ENCODE peak calls at places on chromosome X, in nine cellular contexts. X is anterior cingulate cortex; N is stimulated activated naive CD4-positive, alpha-beta T cell; R is RPMI7951; M is HEK293T; J is activated naive CD8-positive, alpha-beta T cell treated with anti-CD3 and anti-CD28 coated beads for 36 hours; G is NCI-H2029; Y is activated naive CD4-positive, alpha-beta T cell; U is colonic mucosa. W is an unnamed sample.

GRCh38 chrX:74119016-74119910 is 184.7 kb upstream of the ZCCHC13 start:
- DNase-seq in U (no peak), J (no peak), M (no peak), X (no peak), G (no peak), R (peak; percentile 84), Y (no peak), N (no peak), W (no peak)

GRCh38 chrX:119935215-119935893 is 8.2 kb downstream of the NKAP start:
- DNase-seq in G (no peak), N (no peak), Y (no peak), J (no peak), U (no peak), X (no peak), M (no peak), R (no peak), W (no peak)

GRCh38 chrX:68940601-68941000 is 111.8 kb downstream of the EFNB1 start:
- DNase-seq in N (no peak), M (no peak), X (no peak), R (no peak), U (peak; percentile 15), Y (no peak), G (no peak), J (no peak), W (no peak)

GRCh38 chrX:135200297-135200696 is 29.1 kb upstream of the CT55 start:
- DNase-seq in X (no peak), G (no peak), R (no peak), Y (no peak), N (no peak), J (no peak), M (no peak), U (no peak), W (no peak)

GRCh38 chrX:12390301-12390700 is 252.0 kb downstream of the FRMPD4 start:
- DNase-seq in Y (no peak), G (no peak), J (no peak), U (no peak), X (no peak), N (no peak), M (no peak), R (peak; percentile 34), W (no peak)

GRCh38 chrX:52217494-52218160 is 32.9 kb downstream of the MAGED4 start:
- DNase-seq in J (no peak), U (no peak), M (no peak), X (no peak), R (no peak), N (no peak), Y (no peak), G (no peak), W (no peak)

GRCh38 chrX:21972721-21973120 is 32.2 kb downstream of the SMS start:
- DNase-seq in M (no peak), G (no peak), Y (no peak), X (no peak), U (no peak), J (peak; percentile 29), R (peak; percentile 63), N (peak; percentile 3), W (no peak)

GRCh38 chrX:12441376-12442128 is 303.3 kb downstream of the FRMPD4 start:
- DNase-seq in U (no peak), X (no peak), R (peak; percentile 88), J (no peak), G (no peak), M (no peak), N (no peak), Y (no peak), W (no peak)

GRCh38 chrX:69015156-69015555 is 150.1 kb downstream of the PJA1 start:
- DNase-seq in G (no peak), Y (no peak), R (no peak), U (no peak), M (no peak), J (no peak), N (no peak), X (no peak), W (peak; percentile 11)

GRCh38 chrX:94854251-94854650 is 1180.2 kb downstream of the FAM133A start:
- DNase-seq in J (no peak), U (no peak), X (no peak), R (no peak), M (no peak), Y (no peak), N (no peak), G (no peak), W (no peak)

GRCh38 chrX:111288841-111289240 is 18.6 kb upstream of the CAPN6 start:
- DNase-seq in M (no peak), R (no peak), N (no peak), X (no peak), J (no peak), U (no peak), G (no peak), Y (no peak), W (no peak)

GRCh38 chrX:14508025-14508690 is 21.2 kb upstream of the GLRA2 start:
- DNase-seq in U (no peak), G (no peak), N (no peak), Y (no peak), J (no peak), R (no peak), M (no peak), X (no peak), W (no peak)

GRCh38 chrX:52425710-52426245 is 57.0 kb downstream of the XAGE2 start:
- DNase-seq in R (peak; percentile 31), U (no peak), N (no peak), Y (no peak), M (no peak), G (no peak), X (no peak), J (no peak), W (no peak)

GRCh38 chrX:39857780-39858179 is 240.0 kb downstream of the BCOR start:
- DNase-seq in J (peak; percentile 59), N (no peak), R (peak; percentile 86), Y (no peak), M (no peak), U (no peak), X (no peak), G (no peak), W (no peak)

GRCh38 chrX:68146054-68146453 is 287.2 kb downstream of the OPHN1 start:
- DNase-seq in N (no peak), U (no peak), X (no peak), M (peak; percentile 20), R (peak; percentile 49), J (no peak), Y (no peak), G (no peak), W (no peak)

GRCh38 chrX:16990839-16991238 is 44.4 kb downstream of the REPS2 start:
- DNase-seq in N (no peak), G (no peak), M (no peak), J (no peak), R (no peak), U (no peak), X (no peak), Y (no peak), W (no peak)

GRCh38 chrX:151692825-151693224 is 2.4 kb upstream of the PRRG3 start:
- DNase-seq in R (no peak), U (no peak), X (no peak), N (no peak), Y (no peak), J (no peak), G (no peak), M (no peak), W (no peak)

GRCh38 chrX:18353931-18354368 is 538 bp downstream of the SCML2 start:
- DNase-seq in U (peak; percentile 22), G (no peak), M (peak; percentile 39), X (no peak), R (peak; percentile 0), J (peak; percentile 14), N (peak; percentile 8), Y (no peak), W (peak; percentile 13)

GRCh38 chrX:69097451-69098236 is 67.6 kb downstream of the PJA1 start:
- DNase-seq in G (no peak), U (no peak), N (no peak), J (no peak), R (no peak), X (no peak), M (no peak), Y (no peak), W (no peak)

GRCh38 chrX:87110142-87110541 is 407.5 kb upstream of the KLHL4 start:
- DNase-seq in X (no peak), G (no peak), M (no peak), J (no peak), N (no peak), U (no peak), Y (no peak), R (no peak), W (no peak)

GRCh38 chrX:124651031-124651430 is 304.7 kb downstream of the SH2D1A start:
- DNase-seq in Y (no peak), R (no peak), N (no peak), J (no peak), U (no peak), G (no peak), X (no peak), M (no peak), W (no peak)

GRCh38 chrX:118392726-118393125 is 46.8 kb downstream of the WDR44 start:
- DNase-seq in Y (no peak), R (no peak), G (no peak), X (no peak), U (no peak), N (no peak), M (no peak), J (no peak), W (no peak)

GRCh38 chrX:148609766-148610698 is 109.6 kb downstream of the AFF2 start:
- DNase-seq in R (peak; percentile 35), J (no peak), G (no peak), M (no peak), U (no peak), X (no peak), Y (no peak), N (no peak), W (no peak)

GRCh38 chrX:113929004-113929403 is 654.9 kb upstream of the HTR2C start:
- DNase-seq in G (no peak), M (peak; percentile 67), J (no peak), Y (no peak), N (no peak), U (peak; percentile 29), R (peak; percentile 48), X (no peak), W (no peak)

GRCh38 chrX:20067709-20068315 is 48.9 kb downstream of the MAP7D2 start:
- DNase-seq in G (peak; percentile 55), M (no peak), J (no peak), U (peak; percentile 47), X (peak; percentile 1), Y (no peak), N (no peak), R (peak; percentile 85), W (peak; percentile 47)

GRCh38 chrX:12958059-12958458 is 16.9 kb upstream of the TMSB4X start:
- DNase-seq in U (no peak), G (no peak), Y (no peak), R (no peak), J (no peak), N (no peak), X (no peak), M (no peak), W (no peak)

GRCh38 chrX:10597871-10598270 is 22.5 kb downstream of the MID1 start:
- DNase-seq in R (peak; percentile 46), N (no peak), U (peak; percentile 29), J (no peak), X (no peak), M (peak; percentile 38), G (no peak), Y (no peak), W (no peak)

GRCh38 chrX:16920116-16920515 is 26.3 kb upstream of the REPS2 start:
- DNase-seq in G (no peak), J (no peak), Y (no peak), X (no peak), N (no peak), M (no peak), U (no peak), R (no peak), W (no peak)

GRCh38 chrX:632391-633042 is 1.9 kb downstream of the SHOX start:
- DNase-seq in M (no peak), J (no peak), R (no peak), N (no peak), G (no peak), U (no peak), X (no peak), Y (no peak), W (no peak)

GRCh38 chrX:150902434-150903109 is 4.1 kb upstream of the CD99L2 start:
- DNase-seq in G (no peak), X (no peak), N (no peak), M (no peak), J (no peak), R (no peak), U (no peak), Y (no peak), W (no peak)

GRCh38 chrX:7614616-7615015 is 228.4 kb upstream of the VCX start:
- DNase-seq in R (no peak), U (no peak), G (peak; percentile 85), Y (no peak), M (no peak), J (no peak), N (no peak), X (no peak), W (no peak)